ENCODE peak calls at places on chromosome 20, in four cellular contexts. T is astrocyte, E is nephron progenitor cell, H is lower lobe of right lung. A is an unnamed sample.

GRCh38 chr20:41733151-41733550 is 115.0 kb upstream of the CHD6 start:
- DNase-seq in E (no peak), H (no peak), T (no peak), A (peak)

GRCh38 chr20:21505161-21505809 is 8.6 kb downstream of the NKX2-2 start:
- DNase-seq in H (peak), T (no peak), E (peak), A (peak)

GRCh38 chr20:18783385-18783959 is 30.1 kb upstream of the SCP2D1 start:
- DNase-seq in E (no peak), H (no peak), T (no peak), A (no peak)

GRCh38 chr20:49594143-49594928 is 26.4 kb upstream of the PTGIS start:
- DNase-seq in T (peak), E (no peak), H (no peak), A (peak)

GRCh38 chr20:59025086-59025485 is 5.9 kb downstream of the TUBB1 start:
- DNase-seq in H (no peak), E (no peak), T (no peak), A (no peak)

GRCh38 chr20:60228255-60228654 is 270.0 kb downstream of the CDH26 start:
- DNase-seq in E (no peak), H (no peak), T (no peak), A (no peak)

GRCh38 chr20:2610941-2611720 is 41.3 kb upstream of the NOP56 start:
- DNase-seq in T (no peak), E (no peak), H (no peak), A (no peak)

GRCh38 chr20:48736636-48737035 is 91.2 kb downstream of the PREX1 start:
- DNase-seq in H (no peak), T (no peak), E (no peak), A (no peak)

GRCh38 chr20:4108495-4109306 is 93.3 kb upstream of the RNF24 start:
- DNase-seq in E (peak), H (no peak), T (peak), A (peak)

GRCh38 chr20:5448449-5449118 is 131.8 kb upstream of the PROKR2 start:
- DNase-seq in E (peak), H (no peak), T (peak), A (peak)

GRCh38 chr20:17589161-17589834 is 19.4 kb downstream of the DSTN start:
- DNase-seq in T (no peak), H (no peak), E (no peak), A (peak)

GRCh38 chr20:63007472-63007721 is 633 bp upstream of the BHLHE23 start:
- DNase-seq in E (no peak), H (no peak), T (no peak), A (no peak)

GRCh38 chr20:63007722-63008488 is 1.1 kb upstream of the BHLHE23 start:
- DNase-seq in E (no peak), H (no peak), T (no peak), A (no peak)

GRCh38 chr20:63009988-63010769 is 3.4 kb upstream of the BHLHE23 start:
- DNase-seq in E (no peak), H (no peak), T (peak), A (no peak)

GRCh38 chr20:63008541-63009043 is 1.8 kb upstream of the BHLHE23 start:
- DNase-seq in E (no peak), T (no peak), H (no peak), A (no peak)

GRCh38 chr20:63009044-63009961 is 2.5 kb upstream of the BHLHE23 start:
- DNase-seq in T (no peak), H (peak), E (peak), A (peak)
- TF ChIP-seq CTCF in T (peak), H (peak), E (peak), A (peak)

GRCh38 chr20:23507346-23507745 is 16.4 kb downstream of the CST8 start:
- DNase-seq in H (no peak), T (no peak), E (no peak), A (no peak)
- TF ChIP-seq CTCF in H (no peak), T (no peak), E (no peak), A (no peak)

GRCh38 chr20:47535088-47535487 is 33.4 kb downstream of the NCOA3 start:
- DNase-seq in T (no peak), E (peak), H (no peak), A (no peak)
- TF ChIP-seq CTCF in T (no peak), E (no peak), H (no peak), A (no peak)

DNA sequence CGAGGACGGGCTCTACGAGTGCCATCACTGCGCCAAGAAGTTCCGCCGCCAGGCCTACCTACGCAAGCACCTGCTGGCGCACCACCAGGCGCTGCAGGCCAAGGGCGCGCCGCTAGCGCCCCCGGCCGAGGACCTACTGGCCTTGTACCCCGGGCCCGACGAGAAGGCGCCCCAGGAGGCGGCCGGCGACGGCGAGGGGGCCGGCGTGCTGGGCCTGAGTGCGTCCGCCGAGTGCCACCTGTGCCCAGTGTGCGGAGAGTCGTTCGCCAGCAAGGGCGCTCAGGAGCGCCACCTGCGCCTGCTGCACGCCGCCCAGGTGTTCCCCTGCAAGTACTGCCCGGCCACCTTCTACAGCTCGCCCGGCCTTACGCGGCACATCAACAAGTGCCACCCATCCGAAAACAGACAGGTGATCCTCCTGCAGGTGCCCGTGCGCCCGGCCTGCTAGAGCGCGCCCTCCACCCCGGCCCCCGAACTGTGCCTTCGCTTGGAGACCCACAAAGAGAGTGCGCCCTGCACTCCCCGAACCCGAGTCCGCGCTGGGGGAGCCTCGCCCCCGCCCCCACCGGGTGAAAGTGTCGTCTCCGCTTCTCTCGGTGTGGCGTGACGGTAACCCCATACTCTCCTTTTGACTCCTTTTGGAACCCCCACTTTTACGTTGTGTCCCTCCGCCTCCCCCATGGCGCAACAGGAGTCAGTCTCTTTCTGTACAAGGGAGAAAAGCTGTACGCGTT is 1.6 kb downstream of the INSM1 start:
- DNase-seq in T (no peak), E (peak), H (no peak), A (no peak)
- TF ChIP-seq CTCF in T (no peak), E (no peak), H (no peak), A (no peak)

GRCh38 chr20:13340088-13340487 is 119.0 kb downstream of the ISM1 start:
- DNase-seq in T (no peak), H (no peak), E (no peak), A (peak)
- TF ChIP-seq CTCF in T (no peak), H (no peak), E (no peak), A (no peak)

GRCh38 chr20:36483205-36483918 is 58.0 kb upstream of the MYL9 start:
- DNase-seq in E (no peak), T (no peak), H (no peak), A (no peak)

GRCh38 chr20:36479938-36480337 is 61.4 kb upstream of the MYL9 start:
- DNase-seq in H (no peak), E (no peak), T (no peak), A (no peak)

GRCh38 chr20:36482044-36482473 is 59.3 kb upstream of the MYL9 start:
- DNase-seq in H (peak), T (no peak), E (no peak), A (no peak)

GRCh38 chr20:36480456-36481048 is 60.8 kb upstream of the MYL9 start:
- DNase-seq in H (no peak), T (no peak), E (no peak), A (no peak)

GRCh38 chr20:36481380-36482043 is 59.8 kb upstream of the MYL9 start:
- DNase-seq in E (no peak), T (no peak), H (peak), A (no peak)
- TF ChIP-seq CTCF in E (no peak), T (peak), H (no peak), A (peak)

DNA sequence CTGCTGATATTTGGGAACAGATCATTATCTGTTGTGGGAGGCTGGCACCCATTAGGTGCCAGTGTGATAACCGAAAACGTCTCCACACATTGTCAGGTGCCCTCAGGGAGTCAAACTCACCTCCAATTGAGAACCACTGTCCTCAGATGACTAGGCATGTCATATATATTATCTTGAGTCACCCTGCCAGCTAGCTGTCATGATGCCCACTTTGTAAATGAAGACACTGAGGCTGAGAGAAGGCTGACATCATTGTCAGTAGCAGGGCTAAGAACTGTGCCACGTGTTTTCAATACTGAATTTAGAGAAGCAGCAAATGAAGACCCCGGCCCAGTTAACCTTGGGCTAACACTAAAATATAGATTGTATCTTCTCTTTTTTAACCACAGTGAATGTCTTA is 36.3 kb downstream of the EYA2 start:
- DNase-seq in H (no peak), T (no peak), E (no peak), A (no peak)
- TF ChIP-seq CTCF in H (no peak), T (no peak), E (no peak), A (no peak)

GRCh38 chr20:31846793-31847138 is 1.4 kb upstream of the FOXS1 start:
- DNase-seq in E (no peak), T (no peak), H (no peak), A (no peak)
- TF ChIP-seq CTCF in E (no peak), T (no peak), H (no peak), A (no peak)

DNA sequence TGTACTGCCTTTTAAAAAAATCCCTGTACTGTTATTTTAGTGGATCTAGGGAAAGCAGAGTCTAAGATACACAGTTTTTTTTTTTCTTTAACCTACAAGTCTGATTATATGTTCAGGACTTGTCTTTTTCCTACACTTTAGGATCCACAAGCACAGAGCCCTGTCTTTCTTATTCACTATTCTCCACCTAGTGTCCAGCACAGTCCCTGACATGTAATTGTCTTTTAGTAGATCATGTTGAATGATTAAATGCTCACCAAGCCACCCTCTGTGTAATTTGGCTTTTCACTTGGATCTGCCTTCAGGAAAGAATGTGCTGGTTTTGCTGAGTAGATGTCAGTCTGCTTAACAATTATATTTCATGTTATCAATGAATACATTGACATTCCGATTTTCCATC is 35.8 kb upstream of the YWHAB start:
- DNase-seq in E (no peak), H (no peak), T (no peak), A (no peak)
- TF ChIP-seq CTCF in E (no peak), H (no peak), T (no peak), A (no peak)

A was measured in AG10803.